ENCODE peak calls at places on chromosomes 7 and 10, in nine cellular contexts. N is spleen, V is suprapubic skin, T is heart left ventricle, M is adrenal gland, D is A549, Q is gastrocnemius medialis, B is K562, S is endothelial cell of umbilical vein. R is an unnamed sample.

GRCh38 chr7:16114633-16115032 is 306.7 kb downstream of the CRPPA start:
- DNase-seq in N (no peak), V (no peak), T (no peak), M (no peak), D (peak; percentile 37), Q (no peak), B (no peak), S (peak; percentile 53), R (no peak)

GRCh38 chr10:45509491-45509890 is 135.5 kb downstream of the ALOX5 start:
- DNase-seq in N (no peak), V (no peak), T (no peak), M (no peak), D (no peak), Q (no peak), B (no peak), S (no peak), R (no peak)

GRCh38 chr10:79046326-79046725 is 22.4 kb upstream of the ZMIZ1 start:
- DNase-seq in N (peak; percentile 35), V (peak; percentile 13), T (no peak), M (no peak), D (no peak), Q (no peak), B (no peak), S (no peak), R (peak; percentile 21)

GRCh38 chr10:773562-774161 is 84.2 kb upstream of the DIP2C start:
- DNase-seq in N (no peak), V (no peak), T (no peak), M (no peak), D (no peak), Q (no peak), B (no peak), S (no peak), R (no peak)

GRCh38 chr10:72059843-72060822 is 28.2 kb downstream of the SPOCK2 start:
- DNase-seq in N (no peak), V (no peak), T (no peak), M (no peak), D (no peak), Q (no peak), B (no peak), S (no peak), R (no peak)

GRCh38 chr10:287814-288213 is 152.6 kb downstream of the ZMYND11 start:
- DNase-seq in N (no peak), V (no peak), T (no peak), M (no peak), D (no peak), Q (no peak), B (peak; percentile 59), S (no peak), R (no peak)

GRCh38 chr7:143979999-143980398 is 20.1 kb upstream of the OR6B1 start:
- DNase-seq in N (no peak), V (no peak), T (no peak), M (no peak), D (no peak), Q (no peak), B (peak; percentile 29), S (no peak), R (no peak)

GRCh38 chr7:87702326-87702725 is 74.1 kb downstream of the RUNDC3B start:
- DNase-seq in N (no peak), V (no peak), T (no peak), M (no peak), D (no peak), Q (no peak), B (no peak), S (no peak), R (no peak)

GRCh38 chr10:49117366-49117905 is 2.1 kb upstream of the VSTM4 start:
- DNase-seq in N (no peak), V (no peak), T (no peak), M (no peak), D (no peak), Q (no peak), B (no peak), S (no peak), R (no peak)

GRCh38 chr7:132160525-132161230 is 415.6 kb downstream of the PLXNA4 start:
- DNase-seq in N (no peak), V (no peak), T (no peak), M (no peak), D (no peak), Q (no peak), B (no peak), S (no peak), R (no peak)

GRCh38 chr7:5824297-5824610 is 42.8 kb upstream of the RNF216 start:
- DNase-seq in N (peak; percentile 61), V (no peak), T (no peak), M (no peak), D (no peak), Q (no peak), B (peak; percentile 7), S (no peak), R (no peak)

GRCh38 chr7:111437736-111438135 is 124.6 kb downstream of the IMMP2L start:
- DNase-seq in N (no peak), V (no peak), T (no peak), M (no peak), D (no peak), Q (no peak), B (no peak), S (peak; percentile 5), R (no peak)

GRCh38 chr7:68691261-68692216 is 906.7 kb upstream of the AUTS2 start:
- DNase-seq in N (no peak), V (no peak), T (no peak), M (peak; percentile 81), D (peak; percentile 93), Q (peak; percentile 69), B (no peak), S (no peak), R (no peak)

GRCh38 chr10:124007102-124007772 is 86.2 kb downstream of the CHST15 start:
- DNase-seq in N (peak; percentile 54), V (peak; percentile 41), T (no peak), M (no peak), D (no peak), Q (no peak), B (no peak), S (no peak), R (no peak)
- H3K4me1 ChIP-seq in N (no peaks in the 10 kb centered on the region), V (peaks cover 3% of the 10 kb centered on the region), T (no peaks in the 10 kb centered on the region), M (no peaks in the 10 kb centered on the region), D (no peaks in the 10 kb centered on the region), Q (peaks cover 6% of the 10 kb centered on the region), B (no peaks in the 10 kb centered on the region), S (no peaks in the 10 kb centered on the region), R (no peaks in the 10 kb centered on the region)

DNA sequence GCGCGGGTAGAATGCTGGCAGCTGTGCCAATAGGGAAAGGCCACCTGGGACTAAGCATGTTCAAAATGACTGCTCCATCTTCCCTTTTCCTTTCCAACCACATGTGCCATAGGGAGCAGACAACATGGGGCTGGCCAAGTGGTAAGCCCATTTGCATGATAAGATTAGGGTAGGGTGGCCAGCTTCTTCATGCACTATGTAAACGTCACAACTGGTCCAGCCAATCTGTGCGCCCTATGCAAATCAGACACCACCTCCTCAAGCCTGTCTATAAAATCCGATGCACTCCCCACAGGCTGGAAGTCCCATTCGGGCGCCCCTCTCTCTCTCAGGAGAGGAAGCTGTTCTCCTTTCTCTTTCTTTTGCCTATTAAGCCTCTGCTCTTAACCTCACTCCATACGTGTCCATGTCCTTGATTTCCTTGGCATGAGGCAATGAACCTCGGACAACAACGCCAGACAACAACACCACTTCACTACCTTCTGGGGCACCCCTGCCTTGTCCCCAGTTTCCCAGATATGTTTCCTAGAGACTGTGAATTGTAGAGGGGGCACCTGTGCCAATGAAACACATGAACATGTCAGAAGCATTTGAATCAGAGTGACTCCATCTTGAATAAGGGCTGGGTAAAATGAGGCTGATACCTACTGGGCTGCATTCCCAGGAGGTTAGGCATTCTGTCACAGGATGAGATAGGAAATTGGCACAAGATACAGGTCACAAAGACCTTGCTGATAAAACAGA is 19.1 kb upstream of the EXOC6 start:
- DNase-seq in N (no peak), V (no peak), T (no peak), M (no peak), D (no peak), Q (no peak), B (peak; percentile 30), S (no peak), R (no peak)
- TF ChIP-seq POLR2A in N (no peak), V (no peak), T (no peak), M (no peak), D (no peak), Q (no peak), B (peak; percentile 100), S (no peak), R (no peak)

DNA sequence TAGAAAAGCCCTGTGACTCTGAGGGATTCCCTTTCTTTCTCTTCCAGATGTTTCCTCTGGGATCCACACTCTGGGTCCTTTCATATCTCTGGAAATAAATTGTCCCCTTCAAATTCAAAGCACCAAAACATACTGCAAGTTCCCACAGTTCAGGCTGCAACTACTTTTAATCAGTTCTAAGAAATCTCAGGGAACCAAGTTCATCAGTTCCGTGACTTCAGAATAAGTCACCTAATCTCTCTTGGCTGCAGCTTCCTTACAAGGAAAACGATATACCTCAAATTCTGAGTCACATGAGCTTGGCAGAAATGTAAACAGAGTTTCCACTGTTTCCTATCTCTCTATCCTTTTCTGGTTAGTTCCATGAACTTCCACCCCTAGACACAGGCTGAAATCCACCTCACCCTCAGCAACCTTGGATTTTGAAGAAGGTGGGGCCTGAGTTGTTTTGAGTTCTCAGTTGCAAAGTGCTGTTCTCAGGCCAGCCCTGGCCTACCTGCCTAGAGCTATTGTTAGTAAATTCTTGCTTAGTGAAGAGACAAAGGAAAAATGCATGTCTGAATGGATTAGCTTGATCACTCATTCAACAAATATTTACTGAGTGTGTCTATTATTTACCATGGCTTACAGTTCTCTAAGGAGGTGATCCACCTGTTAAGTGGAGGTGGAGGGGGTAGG is 59.3 kb upstream of the IL6 start:
- DNase-seq in N (no peak), V (no peak), T (no peak), M (no peak), D (peak; percentile 68), Q (no peak), B (no peak), S (peak; percentile 83), R (no peak)
- H3K4me1 ChIP-seq in N (peaks cover 32% of the 10 kb centered on the region), V (no peaks in the 10 kb centered on the region), T (no peaks in the 10 kb centered on the region), M (no peaks in the 10 kb centered on the region), D (peaks cover 56% of the 10 kb centered on the region), Q (no peaks in the 10 kb centered on the region), B (peaks cover 20% of the 10 kb centered on the region), S (peaks cover 67% of the 10 kb centered on the region), R (no peaks in the 10 kb centered on the region)

GRCh38 chr7:30247546-30248386 is 36.6 kb upstream of the ZNRF2 start:
- DNase-seq in N (no peak), V (no peak), T (no peak), M (no peak), D (no peak), Q (no peak), B (no peak), S (no peak), R (no peak)

GRCh38 chr7:30252885-30253795 is 31.3 kb upstream of the ZNRF2 start:
- DNase-seq in N (no peak), V (no peak), T (peak; percentile 82), M (peak; percentile 67), D (no peak), Q (peak; percentile 22), B (no peak), S (peak; percentile 47), R (peak; percentile 79)

GRCh38 chr7:30249316-30249715 is 35.1 kb upstream of the ZNRF2 start:
- DNase-seq in N (no peak), V (no peak), T (no peak), M (no peak), D (no peak), Q (no peak), B (no peak), S (no peak), R (no peak)

GRCh38 chr7:30251708-30252329 is 32.6 kb upstream of the ZNRF2 start:
- DNase-seq in N (no peak), V (no peak), T (no peak), M (no peak), D (no peak), Q (no peak), B (no peak), S (no peak), R (no peak)

GRCh38 chr7:30249986-30250774 is 34.2 kb upstream of the ZNRF2 start:
- DNase-seq in N (no peak), V (no peak), T (no peak), M (no peak), D (no peak), Q (no peak), B (no peak), S (no peak), R (no peak)
- TF ChIP-seq POLR2A in N (no peak), V (no peak), T (no peak), M (no peak), D (no peak), Q (no peak), B (no peak), S (no peak), R (no peak)

R was measured in right lobe of liver.